ENCODE peak calls at places on chromosomes 2 and 18, in nine cellular contexts. X is transverse colon, N is mesothelial cell of epicardium, V is cardiac muscle cell, I is colonic mucosa, Y is GM20000, M is fibroblast of lung, H is AG09309, E is upper lobe of right lung. R is an unnamed sample.

GRCh38 chr2:196293751-196294486 is 122.5 kb upstream of the STK17B start:
- DNase-seq in E (no peak), M (peak), N (no peak), H (peak), I (no peak), Y (no peak), V (no peak), X (no peak), R (no peak)

GRCh38 chr2:153939124-153939796 is 67.5 kb downstream of the GALNT13 start:
- DNase-seq in X (no peak), I (no peak), Y (no peak), H (no peak), M (peak), E (no peak), N (no peak), V (no peak), R (no peak)

GRCh38 chr2:44310287-44310686 is 35.0 kb downstream of the SLC3A1 start:
- DNase-seq in H (no peak), N (no peak), M (no peak), Y (no peak), E (no peak), I (no peak), X (no peak), V (no peak), R (no peak)

GRCh38 chr2:132421198-132421780 is 4.7 kb downstream of the GPR39 start:
- DNase-seq in V (no peak), X (no peak), N (no peak), Y (no peak), I (no peak), M (no peak), H (no peak), E (no peak), R (no peak)

GRCh38 chr2:3483227-3483985 is 35.9 kb downstream of the ADI1 start:
- DNase-seq in I (no peak), E (peak), N (no peak), V (peak), X (peak), H (no peak), Y (no peak), M (peak), R (no peak)

GRCh38 chr2:230179907-230180306 is 39.9 kb downstream of the SP110 start:
- DNase-seq in H (no peak), E (no peak), N (no peak), Y (no peak), M (no peak), I (no peak), V (no peak), X (no peak), R (no peak)

GRCh38 chr2:181778621-181779195 is 98.4 kb upstream of the NEUROD1 start:
- DNase-seq in I (no peak), H (no peak), M (peak), E (no peak), N (no peak), V (no peak), Y (no peak), X (no peak), R (no peak)

GRCh38 chr2:9095690-9096089 is 92.2 kb upstream of the MBOAT2 start:
- DNase-seq in M (peak), V (peak), H (no peak), E (peak), I (peak), N (no peak), Y (no peak), X (peak), R (no peak)

GRCh38 chr2:12302140-12302539 is 414.6 kb upstream of the TRIB2 start:
- DNase-seq in Y (no peak), I (no peak), H (no peak), V (no peak), M (no peak), X (no peak), E (no peak), N (no peak), R (no peak)

GRCh38 chr18:14179306-14179705 is 47.1 kb upstream of the ZNF519 start:
- DNase-seq in N (no peak), V (no peak), H (no peak), X (no peak), I (no peak), Y (peak), M (no peak), E (no peak), R (no peak)

GRCh38 chr2:61993422-61994024 is 88.0 kb downstream of the COMMD1 start:
- DNase-seq in Y (peak), I (peak), X (peak), N (no peak), M (peak), V (peak), H (peak), E (no peak), R (no peak)

GRCh38 chr2:121826036-121826435 is 70.6 kb downstream of the TSN start:
- DNase-seq in I (no peak), M (peak), H (no peak), V (peak), N (no peak), X (no peak), E (no peak), Y (no peak), R (no peak)

GRCh38 chr18:79784965-79785770 is 12.6 kb upstream of the KCNG2 start:
- DNase-seq in Y (no peak), E (peak), M (peak), I (no peak), N (no peak), X (no peak), H (peak), V (no peak), R (no peak)

GRCh38 chr18:52462853-52463252 is 122.9 kb downstream of the DCC start:
- DNase-seq in Y (no peak), I (no peak), M (no peak), V (no peak), X (no peak), H (no peak), E (no peak), N (no peak), R (no peak)

GRCh38 chr2:70747284-70747683 is 20.7 kb downstream of the ADD2 start:
- DNase-seq in M (no peak), E (no peak), Y (no peak), X (no peak), V (no peak), N (no peak), I (no peak), H (no peak), R (no peak)

GRCh38 chr2:1162768-1163584 is 212.3 kb downstream of the SNTG2 start:
- DNase-seq in H (no peak), N (no peak), Y (no peak), M (no peak), E (no peak), V (no peak), X (no peak), I (no peak), R (no peak)

DNA sequence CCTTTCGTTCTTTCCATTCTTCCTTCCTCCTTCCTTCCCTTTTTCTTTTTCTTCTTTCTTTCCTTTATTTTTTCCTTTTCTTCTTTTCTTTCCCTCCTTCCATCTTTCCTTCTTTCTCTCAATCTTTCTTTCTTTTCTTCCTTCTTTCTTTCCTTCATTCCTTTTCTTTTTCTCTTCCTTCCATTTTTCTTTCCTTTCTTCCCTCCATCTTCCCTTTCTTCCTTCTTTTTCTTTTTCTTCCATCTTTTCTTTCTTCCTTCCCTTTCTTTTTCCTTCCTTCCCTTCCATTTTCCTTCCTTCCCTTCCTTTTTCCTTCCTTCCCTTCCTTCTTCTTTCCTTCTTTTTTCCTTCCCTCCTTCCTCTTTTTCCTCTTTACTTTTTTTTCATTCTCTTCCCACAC is 568.7 kb downstream of the GALR1 start:
- DNase-seq in V (no peak), N (no peak), H (no peak), I (no peak), E (no peak), X (no peak), Y (no peak), M (no peak), R (no peak)
- TF ChIP-seq CTCF in V (no peak), N (no peak), H (no peak), I (no peak), E (no peak), X (no peak), Y (no peak), M (no peak), R (no peak)

DNA sequence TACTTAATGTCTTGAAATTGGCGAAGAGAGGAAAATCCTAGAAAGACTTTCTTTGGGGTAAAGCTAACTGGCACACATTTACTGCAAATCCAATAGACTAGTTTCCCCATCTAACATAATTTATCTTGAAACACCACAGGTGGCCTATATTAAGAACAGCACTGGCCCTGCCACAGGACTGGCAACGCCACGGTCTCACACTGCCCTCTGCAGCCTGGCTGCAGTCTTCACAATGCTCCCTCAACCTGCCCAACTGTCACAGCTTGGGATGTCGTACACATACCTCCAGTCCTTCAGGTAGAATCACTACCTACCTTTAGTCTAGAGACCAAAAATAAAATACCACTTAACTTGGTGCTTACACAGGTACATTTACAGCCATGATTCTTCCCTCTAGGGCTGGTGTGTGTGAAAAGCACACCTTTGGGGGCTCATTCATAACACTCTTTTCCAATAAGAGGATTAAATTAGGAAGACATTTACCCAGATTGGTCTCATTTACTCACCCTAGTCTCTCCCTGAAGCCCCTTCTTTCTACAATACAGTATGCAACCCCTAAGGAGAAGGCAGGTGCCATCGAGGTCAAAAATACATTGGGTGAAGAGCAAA is 222.2 kb downstream of the C1D start:
- DNase-seq in X (peak), M (peak), N (peak), V (peak), I (peak), Y (peak), E (peak), H (peak), R (peak)
- TF ChIP-seq CTCF in X (peak), M (peak), N (peak), V (peak), I (peak), Y (no peak), E (peak), H (peak), R (peak)

DNA sequence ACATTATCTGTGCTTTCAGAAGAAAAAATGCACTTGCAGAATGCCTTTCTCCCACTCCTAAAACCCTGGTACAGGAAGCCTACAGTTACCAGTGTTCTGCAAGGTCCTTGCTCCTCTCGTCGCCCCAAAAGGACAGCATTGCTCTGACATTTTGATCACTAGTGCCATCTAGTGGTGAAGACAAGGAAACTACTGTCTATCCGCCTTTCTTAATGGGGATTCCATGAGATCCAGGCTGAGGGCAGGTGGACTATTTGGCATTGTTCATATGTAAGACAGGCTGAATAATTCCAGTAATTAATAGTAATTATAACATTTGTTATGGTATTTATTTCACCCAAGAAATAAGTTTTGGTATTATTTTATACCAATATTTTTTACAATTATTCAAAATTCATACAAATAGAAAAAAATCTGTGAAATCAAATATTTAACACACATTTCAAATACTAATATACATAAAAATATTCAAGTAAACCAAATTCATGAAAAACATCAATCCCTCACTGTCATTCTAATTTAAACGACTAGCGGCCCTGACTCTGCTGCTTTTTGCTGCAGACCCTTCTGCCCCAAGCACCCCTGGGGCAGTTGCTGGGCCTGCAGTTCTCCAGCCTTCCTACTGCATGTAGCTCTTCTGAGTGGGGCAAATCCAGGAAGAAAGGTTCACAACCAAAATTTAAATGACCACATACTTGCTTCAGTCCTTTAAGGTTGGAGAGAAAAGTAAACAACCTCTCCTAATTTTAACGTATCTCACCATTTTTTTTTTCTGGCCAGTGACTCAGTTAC is 19.0 kb downstream of the TPGS2 start:
- DNase-seq in I (no peak), H (peak), V (peak), M (peak), E (no peak), N (no peak), Y (peak), X (peak), R (peak)
- TF ChIP-seq CTCF in I (peak), H (peak), V (peak), M (peak), E (peak), N (peak), Y (peak), X (peak), R (peak)

GRCh38 chr18:74745658-74746403 is 148.2 kb downstream of the ZNF407 start:
- DNase-seq in N (no peak), H (no peak), E (no peak), V (no peak), I (no peak), X (no peak), M (peak), Y (no peak), R (no peak)

GRCh38 chr18:74748809-74749208 is 151.1 kb downstream of the ZNF407 start:
- DNase-seq in I (no peak), M (no peak), E (no peak), Y (no peak), X (no peak), H (no peak), V (no peak), N (no peak), R (no peak)
- TF ChIP-seq CTCF in I (no peak), M (no peak), E (no peak), Y (no peak), X (no peak), H (no peak), V (no peak), N (no peak), R (no peak)

GRCh38 chr18:24631238-24632025 is 171.0 kb downstream of the HRH4 start:
- DNase-seq in H (no peak), E (no peak), Y (no peak), X (no peak), M (peak), V (no peak), I (no peak), N (no peak), R (no peak)
- TF ChIP-seq CTCF in H (no peak), E (no peak), Y (no peak), X (no peak), M (peak), V (no peak), I (no peak), N (no peak), R (no peak)